ENCODE peak calls at places on chromosomes 5 and 9, in eight cellular contexts. U is cardiac muscle cell; Y is PC-9; R is GDM1; S is HEK293T; C is stimulated activated CD4-positive, alpha-beta T cell treated with anti-CD3 and anti-CD28 coated beads, Interleukin-1b, Interleukin-23, amount 100 ng/mL, for 4 hours; M is ACHN; J is NCI-H69. F is an unnamed sample.
A peak's percentile ranks its signal among the peaks of the same experiment; 100 is the strongest.

GRCh38 chr9:124077915-124078572 is 66.5 kb downstream of the LHX2 start:
- DNase-seq in U (no peak), Y (peak; percentile 89), R (no peak), S (no peak), C (no peak), M (peak; percentile 42), J (no peak), F (no peak)

GRCh38 chr5:107885601-107886000 is 214.9 kb upstream of the EFNA5 start:
- DNase-seq in U (no peak), Y (no peak), R (no peak), S (no peak), C (no peak), M (no peak), J (no peak), F (no peak)

GRCh38 chr5:171299228-171299627 is 9.8 kb upstream of the TLX3 start:
- DNase-seq in U (no peak), Y (no peak), R (no peak), S (no peak), C (no peak), M (no peak), J (peak; percentile 51), F (no peak)

GRCh38 chr5:1507961-1508678 is 15.6 kb downstream of the LPCAT1 start:
- DNase-seq in U (no peak), Y (no peak), R (no peak), S (no peak), C (no peak), M (no peak), J (no peak), F (no peak)

GRCh38 chr5:36870399-36871040 is 6.0 kb upstream of the NIPBL start:
- DNase-seq in U (peak; percentile 78), Y (peak; percentile 71), R (peak; percentile 38), S (peak; percentile 38), C (no peak), M (peak; percentile 73), J (peak; percentile 84), F (peak; percentile 91)

GRCh38 chr5:59424515-59424914 is 469.0 kb downstream of the PDE4D start:
- DNase-seq in U (no peak), Y (no peak), R (no peak), S (no peak), C (no peak), M (no peak), J (peak; percentile 86), F (no peak)

GRCh38 chr5:62779010-62779422 is 200.4 kb downstream of the LRRC70 start:
- DNase-seq in U (peak; percentile 80), Y (peak; percentile 40), R (no peak), S (peak; percentile 63), C (no peak), M (peak; percentile 65), J (peak; percentile 79), F (peak; percentile 71)

GRCh38 chr5:52776116-52776515 is 11.6 kb upstream of the ITGA1 start:
- DNase-seq in U (no peak), Y (no peak), R (no peak), S (no peak), C (no peak), M (no peak), J (no peak), F (no peak)

GRCh38 chr9:89635007-89635742 is 30.4 kb downstream of the GADD45G start:
- DNase-seq in U (no peak), Y (no peak), R (no peak), S (no peak), C (no peak), M (peak; percentile 40), J (peak; percentile 87), F (no peak)

GRCh38 chr9:108386859-108387384 is 468.9 kb downstream of the ACTL7B start:
- DNase-seq in U (no peak), Y (no peak), R (no peak), S (no peak), C (no peak), M (no peak), J (no peak), F (no peak)

GRCh38 chr5:116759860-116760644 is 185.4 kb upstream of the SEMA6A start:
- DNase-seq in U (no peak), Y (no peak), R (no peak), S (no peak), C (no peak), M (no peak), J (peak; percentile 92), F (no peak)

GRCh38 chr5:126100767-126101166 is 322.4 kb upstream of the GRAMD2B start:
- DNase-seq in U (peak; percentile 2), Y (no peak), R (no peak), S (peak; percentile 38), C (no peak), M (peak; percentile 15), J (no peak), F (no peak)

GRCh38 chr5:114402206-114402605 is 40.3 kb downstream of the KCNN2 start:
- DNase-seq in U (no peak), Y (no peak), R (no peak), S (no peak), C (no peak), M (no peak), J (no peak), F (no peak)

GRCh38 chr5:119393746-119394145 is 37.9 kb downstream of the TNFAIP8 start:
- DNase-seq in U (no peak), Y (no peak), R (no peak), S (no peak), C (no peak), M (no peak), J (no peak), F (no peak)

GRCh38 chr9:33265211-33265885 is 499 bp downstream of the CHMP5 start:
- DNase-seq in U (no peak), Y (no peak), R (no peak), S (no peak), C (no peak), M (no peak), J (no peak), F (no peak)

GRCh38 chr5:1344975-1345838 is at the start of gene CLPTM1L:
- DNase-seq in U (peak; percentile 95), Y (peak; percentile 78), R (peak; percentile 79), S (peak; percentile 97), C (peak; percentile 88), M (peak; percentile 86), J (peak; percentile 97), F (peak; percentile 73)

GRCh38 chr9:75640250-75640649 is 250.2 kb upstream of the PCSK5 start:
- DNase-seq in U (no peak), Y (no peak), R (no peak), S (no peak), C (no peak), M (no peak), J (no peak), F (no peak)

GRCh38 chr5:157613385-157614245 is 38.0 kb upstream of the ADAM19 start:
- DNase-seq in U (no peak), Y (no peak), R (no peak), S (no peak), C (no peak), M (no peak), J (no peak), F (no peak)

GRCh38 chr5:151200913-151201445 is 22.9 kb downstream of the CCDC69 start:
- DNase-seq in U (no peak), Y (no peak), R (no peak), S (no peak), C (no peak), M (no peak), J (no peak), F (no peak)

GRCh38 chr5:56110646-56111403 is 116.1 kb upstream of the IL6ST start:
- DNase-seq in U (no peak), Y (peak; percentile 47), R (no peak), S (no peak), C (no peak), M (no peak), J (no peak), F (no peak)

GRCh38 chr9:87685431-87685830 is 40.5 kb upstream of the CTSL start:
- DNase-seq in U (no peak), Y (no peak), R (no peak), S (no peak), C (no peak), M (no peak), J (no peak), F (no peak)

GRCh38 chr9:100324594-100325200 is 28.0 kb downstream of the TEX10 start:
- DNase-seq in U (peak; percentile 24), Y (peak; percentile 49), R (no peak), S (peak; percentile 9), C (no peak), M (peak; percentile 48), J (peak; percentile 53), F (peak; percentile 88)

GRCh38 chr5:160287378-160288051 is 24.8 kb downstream of the CCNJL start:
- DNase-seq in U (peak; percentile 95), Y (peak; percentile 84), R (no peak), S (no peak), C (no peak), M (no peak), J (peak; percentile 95), F (no peak)

GRCh38 chr5:107544476-107544875 is 126.3 kb downstream of the EFNA5 start:
- DNase-seq in U (no peak), Y (no peak), R (no peak), S (no peak), C (no peak), M (no peak), J (no peak), F (no peak)

GRCh38 chr9:38018964-38019602 is 49.9 kb downstream of the SHB start:
- DNase-seq in U (peak; percentile 46), Y (peak; percentile 73), R (no peak), S (no peak), C (no peak), M (peak; percentile 63), J (peak; percentile 84), F (no peak)

GRCh38 chr9:36833954-36834353 is 200.1 kb downstream of the PAX5 start:
- DNase-seq in U (no peak), Y (no peak), R (no peak), S (no peak), C (no peak), M (no peak), J (peak; percentile 27), F (no peak)

GRCh38 chr5:179187229-179187678 is 127.1 kb downstream of the ZNF354C start:
- DNase-seq in U (no peak), Y (no peak), R (no peak), S (no peak), C (no peak), M (no peak), J (no peak), F (no peak)

GRCh38 chr9:98121096-98121495 is 2.1 kb upstream of the TRIM14 start:
- DNase-seq in U (no peak), Y (peak; percentile 61), R (no peak), S (no peak), C (no peak), M (no peak), J (peak; percentile 83), F (no peak)

GRCh38 chr9:83544002-83544698 is 5.9 kb upstream of the FRMD3 start:
- DNase-seq in U (peak; percentile 54), Y (peak; percentile 71), R (peak; percentile 13), S (peak; percentile 57), C (no peak), M (peak; percentile 70), J (peak; percentile 95), F (peak; percentile 72)

GRCh38 chr5:150114102-150114641 is 27.8 kb upstream of the CSF1R start:
- DNase-seq in U (no peak), Y (no peak), R (no peak), S (no peak), C (no peak), M (no peak), J (no peak), F (no peak)

GRCh38 chr5:79642210-79642609 is 30.0 kb downstream of the TENT2 start:
- DNase-seq in U (no peak), Y (no peak), R (no peak), S (no peak), C (no peak), M (no peak), J (no peak), F (no peak)

GRCh38 chr9:123727332-123727731 is 202.6 kb downstream of the DENND1A start:
- DNase-seq in U (no peak), Y (no peak), R (no peak), S (no peak), C (no peak), M (no peak), J (no peak), F (no peak)

GRCh38 chr9:93292288-93292615 is 108.3 kb downstream of the WNK2 start:
- DNase-seq in U (no peak), Y (no peak), R (no peak), S (peak; percentile 4), C (no peak), M (no peak), J (no peak), F (no peak)

GRCh38 chr5:149959406-149960236 is 937 bp upstream of the SLC26A2 start:
- DNase-seq in U (peak; percentile 15), Y (peak; percentile 39), R (peak; percentile 4), S (peak; percentile 50), C (peak; percentile 25), M (peak; percentile 78), J (peak; percentile 70), F (peak; percentile 63)

F was measured in Kasumi-1.